ENCODE peak calls at places on chromosome 11, in eight cellular contexts. V is endothelial cell; G is stimulated activated CD4-positive, alpha-beta T cell treated with anti-CD3 and anti-CD28 coated beads, Interleukin-1b, Interleukin-23, amount 100 ng/mL, for 24 hours; A is amniotic epithelial cell; E is LHCN-M2; B is body of pancreas; O is NCI-H2171 treated with DMSO at 0.1 percent for 48 hours; Z is activated CD4-positive, alpha-beta T cell treated with anti-CD3 and anti-CD28 coated beads for 48 hours. I is an unnamed sample.

GRCh38 chr11:67303132-67303988 is at the start of gene SSH3:
- DNase-seq in Z (peak; percentile 53), V (peak; percentile 49), B (peak; percentile 89), G (no peak), O (peak; percentile 19), A (peak; percentile 62), E (peak; percentile 53), I (peak; percentile 70)

GRCh38 chr11:61955416-61956135 is 5.4 kb downstream of the BEST1 start:
- DNase-seq in G (no peak), A (peak; percentile 30), B (no peak), O (no peak), Z (peak; percentile 57), E (no peak), V (no peak), I (no peak)

GRCh38 chr11:75225794-75226193 is 14.8 kb upstream of the TPBGL start:
- DNase-seq in G (no peak), O (no peak), V (no peak), Z (no peak), E (no peak), B (no peak), A (no peak), I (no peak)

GRCh38 chr11:66851251-66851620 is 5.6 kb upstream of the LRFN4 start:
- DNase-seq in O (no peak), G (no peak), A (no peak), E (no peak), Z (no peak), V (no peak), B (no peak), I (no peak)

GRCh38 chr11:46942172-46942571 is 5.6 kb downstream of the CSTPP1 start:
- DNase-seq in Z (no peak), B (no peak), O (no peak), E (no peak), V (no peak), A (no peak), G (no peak), I (no peak)

GRCh38 chr11:111395749-111396148 is 16.7 kb upstream of the POU2AF1 start:
- DNase-seq in B (no peak), V (no peak), Z (no peak), E (no peak), G (no peak), O (no peak), A (no peak), I (no peak)

GRCh38 chr11:128324531-128325141 is 262.7 kb downstream of the ETS1 start:
- DNase-seq in B (peak; percentile 36), O (no peak), G (no peak), A (no peak), Z (peak; percentile 84), V (no peak), E (no peak), I (no peak)

GRCh38 chr11:34358666-34359547 is 1.1 kb upstream of the ABTB2 start:
- DNase-seq in A (peak; percentile 84), G (peak; percentile 53), Z (peak; percentile 81), E (peak; percentile 81), B (peak; percentile 82), O (peak; percentile 93), V (peak; percentile 67), I (peak; percentile 86)

GRCh38 chr11:97111559-97111958 is 721.7 kb downstream of the JRKL start:
- DNase-seq in E (no peak), Z (no peak), A (no peak), O (no peak), B (no peak), G (no peak), V (no peak), I (no peak)

GRCh38 chr11:134878785-134879184 is 466.7 kb upstream of the B3GAT1 start:
- DNase-seq in V (no peak), E (no peak), A (no peak), G (no peak), Z (no peak), O (no peak), B (no peak), I (no peak)

GRCh38 chr11:28835790-28836189 is 727.6 kb downstream of the METTL15 start:
- DNase-seq in A (peak; percentile 70), O (no peak), G (no peak), Z (no peak), V (no peak), B (no peak), E (peak; percentile 76), I (peak; percentile 33)

GRCh38 chr11:28836285-28837081 is 728.3 kb downstream of the METTL15 start:
- DNase-seq in Z (no peak), G (no peak), O (no peak), B (no peak), E (peak; percentile 98), V (no peak), A (peak; percentile 99), I (peak; percentile 76)

GRCh38 chr11:73185680-73186293 is 32.3 kb upstream of the P2RY2 start:
- DNase-seq in E (peak; percentile 88), B (no peak), Z (no peak), O (no peak), G (no peak), V (no peak), A (peak; percentile 62), I (peak; percentile 81)

I was measured in myocyte.